ENCODE peak calls at places on chromosomes 12 and 14, in four cellular contexts. N is stomach, D is HFFc6, T is NCI-H2081. R is an unnamed sample.

GRCh38 chr14:55599250-55599879 is 19.4 kb downstream of the KTN1 start:
- DNase-seq in D (no peak), T (no peak), N (peak), R (peak)

GRCh38 chr12:116077431-116077830 is 200.1 kb downstream of the MED13L start:
- DNase-seq in N (no peak), T (no peak), D (no peak), R (no peak)

GRCh38 chr12:120292411-120292660 is 633 bp upstream of the RNU4-2 start:
- DNase-seq in T (no peak), D (no peak), N (peak), R (no peak)

GRCh38 chr12:34600592-34601462 is 578.5 kb downstream of the ALG10 start:
- DNase-seq in D (no peak), N (no peak), T (no peak), R (no peak)

GRCh38 chr14:48350971-48351370 is 675.6 kb upstream of the MDGA2 start:
- DNase-seq in N (no peak), T (no peak), D (no peak), R (no peak)

GRCh38 chr12:56634242-56634836 is 4.2 kb upstream of the BAZ2A start:
- DNase-seq in D (no peak), N (peak), T (peak), R (peak)

GRCh38 chr12:126218697-126219096 is 1153.5 kb downstream of the AACS start:
- DNase-seq in T (no peak), D (no peak), N (no peak), R (no peak)

GRCh38 chr12:106429636-106430035 is 72.1 kb downstream of the POLR3B start:
- DNase-seq in N (no peak), D (no peak), T (no peak), R (no peak)

GRCh38 chr12:113906411-113907200 is 59.5 kb downstream of the RBM19 start:
- DNase-seq in T (no peak), N (no peak), D (no peak), R (no peak)

GRCh38 chr12:106301611-106302321 is 767 bp upstream of the TCP11L2 start:
- DNase-seq in N (peak), T (no peak), D (no peak), R (peak)

GRCh38 chr12:46895726-46896125 is 69.9 kb upstream of the SLC38A4 start:
- DNase-seq in T (no peak), N (no peak), D (no peak), R (no peak)

GRCh38 chr14:99687284-99688209 is 3.4 kb downstream of the CYP46A1 start:
- DNase-seq in T (peak), D (no peak), N (no peak), R (peak)

GRCh38 chr14:24243336-24243836 is 963 bp upstream of the TINF2 start:
- DNase-seq in T (no peak), N (no peak), D (no peak), R (no peak)

GRCh38 chr12:91778938-91779400 is 366.7 kb downstream of the BTG1 start:
- DNase-seq in D (peak), N (peak), T (no peak), R (no peak)

GRCh38 chr12:32344047-32344446 is 55.3 kb upstream of the FGD4 start:
- DNase-seq in N (no peak), T (no peak), D (no peak), R (no peak)

GRCh38 chr14:103512701-103513611 is 9.7 kb downstream of the CKB start:
- DNase-seq in D (no peak), N (peak), T (no peak), R (peak)

GRCh38 chr14:27528328-27528727 is 930.5 kb upstream of the NOVA1 start:
- DNase-seq in N (no peak), T (peak), D (no peak), R (no peak)

GRCh38 chr12:122080149-122081107 is 1.9 kb downstream of the MLXIP start:
- DNase-seq in T (peak), D (peak), N (peak), R (peak)

R was measured in testis.